ENCODE peak calls at places on chromosomes 4 and X, in four cellular contexts. M is IMR-90, P is mesendoderm, Z is H1. N is an unnamed sample.

GRCh38 chr4:16270654-16271328 is 44.5 kb upstream of the TAPT1 start:
- DNase-seq in M (no peak), P (peak), Z (no peak), N (peak)

GRCh38 chr4:23856630-23857029 is 33.2 kb downstream of the PPARGC1A start:
- DNase-seq in M (no peak), P (no peak), Z (no peak), N (no peak)

GRCh38 chrX:18468599-18468998 is 43.2 kb downstream of the CDKL5 start:
- DNase-seq in M (no peak), P (no peak), Z (no peak), N (no peak)

GRCh38 chr4:39302901-39303300 is 63.3 kb downstream of the RFC1 start:
- DNase-seq in M (no peak), P (no peak), Z (no peak), N (no peak)

GRCh38 chrX:41591906-41592305 is 96.9 kb upstream of the GPR34 start:
- DNase-seq in M (no peak), P (no peak), Z (no peak), N (no peak)

GRCh38 chrX:16838202-16839066 is 31.7 kb downstream of the RBBP7 start:
- DNase-seq in M (peak), P (peak), Z (no peak), N (peak)

GRCh38 chrX:11530621-11531020 is 135.1 kb downstream of the ARHGAP6 start:
- DNase-seq in M (peak), P (no peak), Z (no peak), N (no peak)

GRCh38 chr4:2587215-2587823 is 50.9 kb downstream of the FAM193A start:
- DNase-seq in M (peak), P (no peak), Z (no peak), N (no peak)

GRCh38 chrX:109619816-109620215 is 5.2 kb downstream of the KCNE5 start:
- DNase-seq in M (no peak), P (peak), Z (no peak), N (no peak)

GRCh38 chrX:2502668-2503519 is 2.1 kb upstream of the DHRSX start:
- DNase-seq in M (peak), P (no peak), Z (no peak), N (no peak)

GRCh38 chr4:95023110-95023509 is 265.4 kb downstream of the BMPR1B start:
- DNase-seq in M (peak), P (no peak), Z (no peak), N (no peak)

GRCh38 chr4:105417624-105418023 is 56.2 kb downstream of the PPA2 start:
- DNase-seq in M (peak), P (no peak), Z (no peak), N (no peak)

GRCh38 chr4:176188654-176189053 is 6.7 kb downstream of the SPATA4 start:
- DNase-seq in M (no peak), P (no peak), Z (no peak), N (no peak)

GRCh38 chrX:153460826-153461225 is 9.6 kb downstream of the HAUS7 start:
- DNase-seq in M (peak), P (peak), Z (no peak), N (peak)

GRCh38 chrX:49838374-49838773 is 9.3 kb downstream of the PAGE4 start:
- DNase-seq in M (peak), P (peak), Z (no peak), N (peak)

GRCh38 chr4:56698329-56698728 is 17.2 kb upstream of the HOPX start:
- DNase-seq in M (peak), P (peak), Z (no peak), N (no peak)

GRCh38 chr4:61628727-61629126 is 428.6 kb downstream of the ADGRL3 start:
- DNase-seq in M (no peak), P (no peak), Z (no peak), N (no peak)

GRCh38 chrX:149518236-149518635 is 13.1 kb upstream of the IDS start:
- DNase-seq in M (no peak), P (no peak), Z (no peak), N (no peak)

GRCh38 chrX:55312655-55313054 is 47.9 kb upstream of the PAGE3 start:
- DNase-seq in M (no peak), P (no peak), Z (no peak), N (no peak)

GRCh38 chrX:52576474-52576873 is 59.6 kb upstream of the XAGE1B start:
- DNase-seq in M (no peak), P (no peak), Z (no peak), N (no peak)

GRCh38 chr4:54924891-54925290 is 200.5 kb downstream of the KDR start:
- DNase-seq in M (no peak), P (no peak), Z (no peak), N (no peak)

GRCh38 chrX:56600987-56601386 is 37.6 kb downstream of the UBQLN2 start:
- DNase-seq in M (no peak), P (no peak), Z (no peak), N (no peak)

GRCh38 chr4:103018391-103019318 is 850 bp downstream of the SLC9B1 start:
- DNase-seq in M (no peak), P (peak), Z (no peak), N (no peak)

GRCh38 chr4:94453534-94453963 is 1.8 kb downstream of the PDLIM5 start:
- DNase-seq in M (no peak), P (no peak), Z (no peak), N (no peak)

GRCh38 chr4:145186719-145187118 is 6.3 kb upstream of the OTUD4 start:
- DNase-seq in M (no peak), P (no peak), Z (no peak), N (no peak)

GRCh38 chr4:5888222-5888701 is 4.6 kb downstream of the CRMP1 start:
- DNase-seq in M (no peak), P (peak), Z (no peak), N (peak)

GRCh38 chrX:73963682-73964081 is 340.3 kb upstream of the ZCCHC13 start:
- DNase-seq in M (no peak), P (no peak), Z (no peak), N (no peak)

GRCh38 chr4:1511441-1512041 is 105.3 kb upstream of the NKX1-1 start:
- DNase-seq in M (peak), P (peak), Z (no peak), N (peak)

GRCh38 chr4:163492951-163493504 is 1.5 kb upstream of the TMA16 start:
- DNase-seq in M (no peak), P (peak), Z (no peak), N (no peak)

GRCh38 chr4:163493643-163494359 is 689 bp upstream of the TMA16 start:
- DNase-seq in M (no peak), P (no peak), Z (no peak), N (no peak)

GRCh38 chr4:163494360-163495241 is at the start of gene TMA16:
- DNase-seq in M (peak), P (peak), Z (peak), N (peak)

GRCh38 chr4:163486321-163486720 is 8.2 kb upstream of the TMA16 start:
- DNase-seq in M (no peak), P (no peak), Z (no peak), N (no peak)

DNA sequence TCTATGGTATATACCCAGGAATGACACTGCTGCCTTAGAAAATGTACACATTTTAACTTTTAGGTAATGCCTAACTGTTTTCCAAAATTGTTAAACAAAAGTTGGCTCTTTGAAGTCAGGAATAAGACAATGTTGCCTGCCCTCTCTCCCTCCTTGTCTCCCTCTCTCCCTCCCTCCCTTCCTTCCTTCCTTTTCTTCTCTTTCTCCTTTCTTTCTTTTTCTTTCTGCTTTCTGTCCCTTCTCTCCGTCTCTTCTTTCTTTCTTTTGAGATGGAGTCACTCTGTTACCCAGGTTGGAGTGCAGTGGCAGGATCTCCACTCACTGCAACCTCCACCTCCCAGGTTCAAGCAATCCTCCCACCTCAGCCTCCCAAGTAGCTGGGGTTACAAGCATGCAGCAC is 4.6 kb upstream of the TMA16 start:
- DNase-seq in M (no peak), P (no peak), Z (no peak), N (no peak)
- H3K56ac ChIP-seq in M (no peak), P (no peak), Z (no peak), N (no peak)

GRCh38 chrX:119775517-119776238 is 15.8 kb downstream of the RPL39 start:
- DNase-seq in M (no peak), P (no peak), Z (no peak), N (no peak)

GRCh38 chrX:119783026-119783425 is 8.4 kb downstream of the RPL39 start:
- DNase-seq in M (no peak), P (no peak), Z (no peak), N (no peak)

GRCh38 chrX:119778829-119779228 is 12.6 kb downstream of the RPL39 start:
- DNase-seq in M (no peak), P (no peak), Z (no peak), N (no peak)
- H3K56ac ChIP-seq in M (no peak), P (no peak), Z (no peak), N (no peak)

GRCh38 chrX:78944351-78944750 is 840 bp upstream of the P2RY10 start:
- DNase-seq in M (no peak), P (no peak), Z (no peak), N (no peak)
- H3K56ac ChIP-seq in M (no peak), P (no peak), Z (no peak), N (no peak)

DNA sequence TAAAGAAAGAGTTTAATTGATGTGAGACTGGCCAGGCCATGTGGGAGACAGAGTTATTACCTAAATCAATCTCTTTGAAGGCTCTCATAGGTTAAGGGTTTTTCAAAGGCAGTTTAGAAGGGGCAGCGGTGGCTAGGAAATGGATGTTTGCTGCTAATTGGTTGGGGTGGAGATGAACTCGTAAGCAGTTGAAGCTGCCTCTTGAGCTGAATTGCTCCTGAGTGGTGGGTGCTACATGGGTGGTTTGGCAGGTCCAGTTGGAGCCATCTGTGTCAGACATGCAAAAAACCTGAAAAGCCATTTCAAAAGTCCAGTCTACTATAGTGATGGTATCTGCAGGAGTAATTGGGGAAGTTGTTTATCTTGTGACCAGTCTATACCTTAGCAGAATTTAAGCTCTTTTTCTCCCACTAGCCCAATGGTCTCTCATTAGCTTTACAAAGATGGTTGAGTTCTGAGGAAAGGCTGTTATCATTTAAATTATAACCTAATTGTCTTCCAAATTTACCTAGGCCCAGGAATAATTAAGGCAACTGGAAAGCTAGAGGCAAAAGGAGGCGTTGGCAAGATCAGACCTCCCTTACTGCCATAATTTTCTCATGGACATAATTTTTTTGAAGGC is 762.4 kb upstream of the FRG1 start:
- DNase-seq in M (no peak), P (no peak), Z (no peak), N (peak)
- H3K56ac ChIP-seq in M (no peak), P (no peak), Z (no peak), N (no peak)

DNA sequence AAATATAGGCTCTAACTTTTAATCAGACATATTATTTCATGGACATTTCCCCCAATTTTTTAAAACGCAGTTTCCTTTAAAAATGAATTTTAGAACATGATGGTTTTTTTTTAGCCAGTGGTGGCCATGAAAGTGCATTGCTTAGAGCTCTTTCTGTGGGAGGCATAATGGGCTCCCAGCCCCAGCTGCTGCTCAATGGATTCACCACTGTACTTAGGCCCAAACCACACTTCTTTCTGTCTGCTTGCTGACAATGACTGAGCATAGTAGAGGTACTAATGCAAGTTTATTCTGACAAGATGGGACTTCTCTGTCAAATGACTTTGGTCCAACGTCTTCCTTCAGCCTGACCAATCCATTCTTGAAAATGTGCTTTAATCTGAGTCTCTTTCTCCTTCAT is 400.2 kb upstream of the GRIA3 start:
- DNase-seq in M (no peak), P (no peak), Z (no peak), N (no peak)
- H3K56ac ChIP-seq in M (no peak), P (no peak), Z (no peak), N (no peak)

DNA sequence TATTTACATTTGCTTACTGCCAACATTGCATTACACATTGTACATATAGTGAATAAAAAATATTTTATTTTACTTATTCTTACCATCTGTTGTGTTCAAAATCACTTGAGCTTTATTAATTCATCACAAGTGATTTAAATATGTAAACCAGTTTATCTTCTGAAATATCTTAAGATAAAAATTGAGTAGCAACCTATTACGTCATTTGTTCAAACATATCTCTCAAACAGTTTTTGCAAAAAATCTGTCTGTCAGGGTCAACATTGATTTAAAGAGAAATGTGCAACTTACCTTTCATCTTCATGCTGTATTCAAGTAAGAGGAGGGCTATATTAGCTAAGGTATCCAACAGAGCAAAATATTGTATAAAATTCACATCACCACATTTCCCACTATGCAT is 610.1 kb downstream of the PCDH19 start:
- DNase-seq in M (no peak), P (no peak), Z (no peak), N (no peak)
- H3K56ac ChIP-seq in M (no peak), P (no peak), Z (no peak), N (no peak)

N was measured in H9.